ENCODE peak calls at places on chromosomes 2 and 18, in four cellular contexts. I, A, J and W are unnamed samples.

GRCh38 chr2:9967053-9967775 is 15.7 kb downstream of the GRHL1 start:
- DNase-seq in A (peak; percentile 80), I (no peak), J (peak; percentile 53), W (no peak)

GRCh38 chr2:111990856-111991255 is 64.2 kb upstream of the TMEM87B start:
- DNase-seq in A (no peak), J (no peak), I (no peak), W (no peak)

GRCh38 chr2:211534655-211535054 is 978.3 kb downstream of the CPS1 start:
- DNase-seq in A (no peak), I (no peak), J (no peak), W (peak; percentile 33)

GRCh38 chr2:28746504-28747111 is 5.0 kb upstream of the PPP1CB start:
- DNase-seq in I (no peak), J (no peak), A (no peak), W (no peak)

GRCh38 chr2:40451926-40452605 is at the start of gene SLC8A1:
- DNase-seq in A (no peak), I (peak; percentile 38), J (no peak), W (peak; percentile 93)

GRCh38 chr2:215879977-215880940 is 133.1 kb downstream of the MREG start:
- DNase-seq in J (no peak), A (no peak), I (no peak), W (no peak)

GRCh38 chr2:69366-70344 is 23.4 kb upstream of the FAM110C start:
- DNase-seq in J (no peak), I (no peak), A (peak; percentile 21), W (no peak)

GRCh38 chr18:49249523-49249922 is 210.9 kb downstream of the DYM start:
- DNase-seq in A (no peak), J (no peak), I (no peak), W (no peak)

GRCh38 chr2:7813541-7814310 is 868.1 kb upstream of the ID2 start:
- DNase-seq in J (no peak), I (no peak), A (no peak), W (no peak)

GRCh38 chr2:162156149-162156548 is 4.1 kb upstream of the GCG start:
- DNase-seq in A (no peak), J (no peak), I (no peak), W (no peak)

GRCh38 chr18:27164905-27165304 is 20.2 kb downstream of the CHST9 start:
- DNase-seq in J (no peak), I (no peak), A (no peak), W (no peak)

GRCh38 chr2:7773974-7774365 is 856.8 kb downstream of the RNF144A start:
- DNase-seq in A (no peak), J (no peak), I (no peak), W (no peak)

GRCh38 chr2:6531304-6531703 is 334.4 kb downstream of the CMPK2 start:
- DNase-seq in I (no peak), A (no peak), J (no peak), W (no peak)

GRCh38 chr18:48228301-48228715 is 180.9 kb downstream of the ZBTB7C start:
- DNase-seq in A (no peak), J (no peak), I (no peak), W (peak; percentile 32)

GRCh38 chr2:121529439-121530209 is 1.1 kb upstream of the RNU4ATAC start:
- DNase-seq in J (no peak), A (peak; percentile 76), I (no peak), W (peak; percentile 91)

GRCh38 chr18:13809025-13809384 is 14.9 kb upstream of the MC5R start:
- DNase-seq in J (no peak), I (no peak), A (no peak), W (no peak)

GRCh38 chr2:241312082-241312481 is 3.4 kb downstream of the HDLBP start:
- DNase-seq in A (no peak), J (no peak), I (no peak), W (no peak)

GRCh38 chr2:157107877-157108276 is 149.6 kb upstream of the GALNT5 start:
- DNase-seq in J (no peak), A (no peak), I (no peak), W (no peak)

GRCh38 chr2:13106302-13106701 is 389.6 kb downstream of the TRIB2 start:
- DNase-seq in I (no peak), A (no peak), J (no peak), W (no peak)

GRCh38 chr2:238032755-238033337 is 28.0 kb upstream of the SCLY start:
- DNase-seq in I (no peak), J (no peak), A (no peak), W (no peak)

GRCh38 chr2:220779918-220780317 is 792.2 kb downstream of the EPHA4 start:
- DNase-seq in A (no peak), J (no peak), I (no peak), W (no peak)

GRCh38 chr2:28367667-28368416 is 24.8 kb upstream of the FOSL2 start:
- DNase-seq in A (no peak), I (no peak), J (no peak), W (no peak)

GRCh38 chr2:30629866-30630265 is 177.4 kb downstream of the CAPN13 start:
- DNase-seq in I (no peak), J (no peak), A (no peak), W (no peak)

GRCh38 chr2:62784341-62784740 is 78.8 kb downstream of the EHBP1 start:
- DNase-seq in J (no peak), I (no peak), A (no peak), W (no peak)

GRCh38 chr2:207085110-207085509 is 80.6 kb downstream of the KLF7 start:
- DNase-seq in J (no peak), A (no peak), I (no peak), W (no peak)

GRCh38 chr2:113847144-113847543 is 42.7 kb upstream of the ACTR3 start:
- DNase-seq in A (no peak), J (no peak), I (no peak), W (no peak)

GRCh38 chr2:197274937-197275336 is 35.6 kb downstream of the ANKRD44 start:
- DNase-seq in A (no peak), J (no peak), I (no peak), W (no peak)

GRCh38 chr2:102101844-102102635 is 40.5 kb upstream of the IL1R1 start:
- DNase-seq in A (no peak), I (no peak), J (no peak), W (no peak)

GRCh38 chr2:45690223-45690622 is 38.7 kb downstream of the PRKCE start:
- DNase-seq in I (no peak), A (no peak), J (no peak), W (no peak)

GRCh38 chr2:124264496-124265160 is 239.5 kb downstream of the CNTNAP5 start:
- DNase-seq in A (no peak), I (no peak), J (no peak), W (no peak)

GRCh38 chr2:160803881-160804280 is 310.3 kb upstream of the RBMS1 start:
- DNase-seq in I (no peak), J (no peak), A (no peak), W (no peak)

GRCh38 chr2:6877402-6878305 is at the start of gene RSAD2:
- DNase-seq in I (no peak), J (peak; percentile 15), A (no peak), W (no peak)

GRCh38 chr2:70549064-70549710 is 4.4 kb downstream of the TGFA start:
- DNase-seq in J (no peak), A (no peak), I (no peak), W (no peak)

GRCh38 chr2:239339726-239340654 is 60.8 kb downstream of the HDAC4 start:
- DNase-seq in I (no peak), J (peak; percentile 13), A (no peak), W (no peak)

GRCh38 chr2:72993147-72993546 is 75.8 kb downstream of the EMX1 start:
- DNase-seq in I (peak; percentile 59), J (peak; percentile 3), A (peak; percentile 85), W (peak; percentile 85)

GRCh38 chr2:50143822-50144575 is 887.9 kb downstream of the NRXN1 start:
- DNase-seq in A (no peak), I (no peak), J (peak; percentile 24), W (peak; percentile 43)

GRCh38 chr2:155830817-155831579 is 501.5 kb downstream of the NR4A2 start:
- DNase-seq in J (no peak), I (no peak), A (no peak), W (no peak)

GRCh38 chr2:155825876-155826275 is 506.6 kb downstream of the NR4A2 start:
- DNase-seq in A (no peak), I (no peak), J (no peak), W (no peak)
- TF ChIP-seq USF1 in A (no peak), I (no peak), J (no peak), W (no peak)

DNA sequence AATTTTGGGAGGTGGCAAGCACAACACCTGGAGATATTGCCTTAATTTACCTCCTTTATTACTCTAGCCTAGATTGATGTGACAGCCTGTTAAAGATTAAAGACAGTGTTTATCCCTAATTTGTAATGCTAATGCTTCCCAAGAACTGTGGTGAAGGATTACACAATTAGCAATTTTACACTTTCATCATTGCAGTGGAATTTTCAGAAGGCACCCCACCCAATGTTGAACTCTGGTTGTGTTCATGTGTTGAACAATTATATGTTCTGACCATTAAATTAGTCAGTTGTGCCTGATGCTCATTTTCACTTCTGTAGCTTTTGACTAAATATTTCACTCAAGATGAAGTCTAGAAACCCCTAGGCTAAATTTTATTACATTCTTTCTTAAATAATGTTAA is 317.1 kb upstream of the CWC22 start:
- DNase-seq in J (no peak), A (no peak), I (no peak), W (no peak)
- TF ChIP-seq USF1 in J (no peak), A (no peak), I (no peak), W (no peak)

GRCh38 chr2:98907966-98908905 is 27.8 kb downstream of the CRACDL start:
- DNase-seq in J (no peak), A (no peak), I (no peak), W (peak; percentile 39)

GRCh38 chr2:98909381-98910211 is 26.4 kb downstream of the CRACDL start:
- DNase-seq in J (no peak), I (peak; percentile 77), A (no peak), W (peak; percentile 75)

GRCh38 chr2:98907385-98907784 is 28.6 kb downstream of the CRACDL start:
- DNase-seq in J (no peak), I (no peak), A (no peak), W (no peak)

GRCh38 chr2:98910349-98911125 is 25.5 kb downstream of the CRACDL start:
- DNase-seq in A (no peak), J (no peak), I (no peak), W (no peak)

DNA sequence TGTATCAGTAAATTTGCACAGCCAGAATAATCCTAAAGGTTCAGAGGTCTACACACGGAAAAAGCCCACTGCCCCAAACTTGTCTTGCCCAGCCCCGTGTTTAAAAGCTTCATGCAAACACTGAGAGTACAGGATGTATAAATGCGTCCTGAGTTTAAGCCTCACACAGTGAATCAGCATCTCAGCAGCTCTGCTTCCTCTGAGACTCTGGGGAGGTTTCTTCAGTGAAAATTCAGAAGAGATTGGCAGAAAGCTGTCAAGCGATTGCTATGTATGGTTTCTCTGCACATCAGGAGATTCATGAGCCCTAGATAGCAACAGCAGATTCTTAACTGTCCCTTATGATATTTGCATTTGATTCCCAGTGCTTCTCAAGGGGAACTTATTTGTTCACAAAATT is 27.1 kb downstream of the CRACDL start:
- DNase-seq in A (no peak), I (no peak), J (no peak), W (no peak)
- TF ChIP-seq USF1 in A (no peak), I (no peak), J (no peak), W (no peak)

GRCh38 chr18:58303363-58303762 is 259.3 kb downstream of the NEDD4L start:
- DNase-seq in J (no peak), I (no peak), A (no peak), W (no peak)
- TF ChIP-seq USF1 in J (no peak), I (no peak), A (no peak), W (no peak)

GRCh38 chr2:47300609-47301276 is 102.2 kb upstream of the MSH2 start:
- DNase-seq in A (no peak), J (peak; percentile 64), I (no peak), W (no peak)
- TF ChIP-seq USF1 in A (no peak), J (no peak), I (no peak), W (no peak)